ENCODE peak calls at places on chromosomes 5 and 9, in seven cellular contexts. One of them, this sample, is unnamed.

GRCh38 chr9:79408617-79409016 is 163.1 kb upstream of the TLE4 start:
- DNase-seq in kidney tubule cell: peak
- DNase-seq in natural killer cell treated with Interleukin-12 subunit alpha and Interleukin-12 subunit beta and Interleukin-15 and Interleukin-18, amount 100 ng/mL, for 72 hours: no peak
- DNase-seq in H7: no peak
- DNase-seq in stimulated activated CD4-positive, alpha-beta T cell treated with anti-CD3 and anti-CD28 coated beads, Interleukin-12 subunit alpha, Interleukin-12 subunit beta, amount 100 ng/mL, for 4 hours: no peak
- DNase-seq in posterior vena cava: no peak
- DNase-seq in cardiac muscle cell: no peak
- DNase-seq in this sample: no peak

GRCh38 chr9:127977877-127978647 is 2.7 kb downstream of the EEIG1 start:
- DNase-seq in kidney tubule cell: peak
- DNase-seq in natural killer cell treated with Interleukin-12 subunit alpha and Interleukin-12 subunit beta and Interleukin-15 and Interleukin-18, amount 100 ng/mL, for 72 hours: no peak
- DNase-seq in H7: peak
- DNase-seq in stimulated activated CD4-positive, alpha-beta T cell treated with anti-CD3 and anti-CD28 coated beads, Interleukin-12 subunit alpha, Interleukin-12 subunit beta, amount 100 ng/mL, for 4 hours: no peak
- DNase-seq in posterior vena cava: peak
- DNase-seq in cardiac muscle cell: peak
- DNase-seq in this sample: no peak

GRCh38 chr9:129998491-129999122 is 44.4 kb downstream of the FNBP1 start:
- DNase-seq in kidney tubule cell: no peak
- DNase-seq in natural killer cell treated with Interleukin-12 subunit alpha and Interleukin-12 subunit beta and Interleukin-15 and Interleukin-18, amount 100 ng/mL, for 72 hours: no peak
- DNase-seq in H7: no peak
- DNase-seq in stimulated activated CD4-positive, alpha-beta T cell treated with anti-CD3 and anti-CD28 coated beads, Interleukin-12 subunit alpha, Interleukin-12 subunit beta, amount 100 ng/mL, for 4 hours: no peak
- DNase-seq in posterior vena cava: no peak
- DNase-seq in cardiac muscle cell: no peak
- DNase-seq in this sample: no peak

GRCh38 chr5:145509336-145510150 is 325.6 kb downstream of the PRELID2 start:
- DNase-seq in kidney tubule cell: peak
- DNase-seq in natural killer cell treated with Interleukin-12 subunit alpha and Interleukin-12 subunit beta and Interleukin-15 and Interleukin-18, amount 100 ng/mL, for 72 hours: no peak
- DNase-seq in H7: no peak
- DNase-seq in stimulated activated CD4-positive, alpha-beta T cell treated with anti-CD3 and anti-CD28 coated beads, Interleukin-12 subunit alpha, Interleukin-12 subunit beta, amount 100 ng/mL, for 4 hours: no peak
- DNase-seq in posterior vena cava: no peak
- DNase-seq in cardiac muscle cell: no peak
- DNase-seq in this sample: peak

GRCh38 chr5:45725537-45725936 is 29.4 kb upstream of the HCN1 start:
- DNase-seq in kidney tubule cell: no peak
- DNase-seq in natural killer cell treated with Interleukin-12 subunit alpha and Interleukin-12 subunit beta and Interleukin-15 and Interleukin-18, amount 100 ng/mL, for 72 hours: no peak
- DNase-seq in H7: no peak
- DNase-seq in stimulated activated CD4-positive, alpha-beta T cell treated with anti-CD3 and anti-CD28 coated beads, Interleukin-12 subunit alpha, Interleukin-12 subunit beta, amount 100 ng/mL, for 4 hours: no peak
- DNase-seq in posterior vena cava: no peak
- DNase-seq in cardiac muscle cell: no peak
- DNase-seq in this sample: no peak

GRCh38 chr9:136975624-136976023 is 1.7 kb upstream of the PTGDS start:
- DNase-seq in kidney tubule cell: no peak
- DNase-seq in natural killer cell treated with Interleukin-12 subunit alpha and Interleukin-12 subunit beta and Interleukin-15 and Interleukin-18, amount 100 ng/mL, for 72 hours: no peak
- DNase-seq in H7: peak
- DNase-seq in stimulated activated CD4-positive, alpha-beta T cell treated with anti-CD3 and anti-CD28 coated beads, Interleukin-12 subunit alpha, Interleukin-12 subunit beta, amount 100 ng/mL, for 4 hours: peak
- DNase-seq in posterior vena cava: peak
- DNase-seq in cardiac muscle cell: peak
- DNase-seq in this sample: no peak

GRCh38 chr5:90658620-90659019 is 100.0 kb downstream of the ADGRV1 start:
- DNase-seq in kidney tubule cell: no peak
- DNase-seq in natural killer cell treated with Interleukin-12 subunit alpha and Interleukin-12 subunit beta and Interleukin-15 and Interleukin-18, amount 100 ng/mL, for 72 hours: no peak
- DNase-seq in H7: no peak
- DNase-seq in stimulated activated CD4-positive, alpha-beta T cell treated with anti-CD3 and anti-CD28 coated beads, Interleukin-12 subunit alpha, Interleukin-12 subunit beta, amount 100 ng/mL, for 4 hours: no peak
- DNase-seq in posterior vena cava: no peak
- DNase-seq in cardiac muscle cell: no peak
- DNase-seq in this sample: no peak

GRCh38 chr5:171272996-171273970 is 35.8 kb upstream of the TLX3 start:
- DNase-seq in kidney tubule cell: peak
- DNase-seq in natural killer cell treated with Interleukin-12 subunit alpha and Interleukin-12 subunit beta and Interleukin-15 and Interleukin-18, amount 100 ng/mL, for 72 hours: no peak
- DNase-seq in H7: peak
- DNase-seq in stimulated activated CD4-positive, alpha-beta T cell treated with anti-CD3 and anti-CD28 coated beads, Interleukin-12 subunit alpha, Interleukin-12 subunit beta, amount 100 ng/mL, for 4 hours: no peak
- DNase-seq in posterior vena cava: no peak
- DNase-seq in cardiac muscle cell: peak
- DNase-seq in this sample: peak

GRCh38 chr9:109859447-109859846 is 79.4 kb downstream of the PALM2AKAP2 start:
- DNase-seq in kidney tubule cell: no peak
- DNase-seq in natural killer cell treated with Interleukin-12 subunit alpha and Interleukin-12 subunit beta and Interleukin-15 and Interleukin-18, amount 100 ng/mL, for 72 hours: no peak
- DNase-seq in H7: no peak
- DNase-seq in stimulated activated CD4-positive, alpha-beta T cell treated with anti-CD3 and anti-CD28 coated beads, Interleukin-12 subunit alpha, Interleukin-12 subunit beta, amount 100 ng/mL, for 4 hours: no peak
- DNase-seq in posterior vena cava: no peak
- DNase-seq in cardiac muscle cell: no peak
- DNase-seq in this sample: no peak

GRCh38 chr5:34832568-34832967 is 6.4 kb upstream of the TTC23L start:
- DNase-seq in kidney tubule cell: no peak
- DNase-seq in natural killer cell treated with Interleukin-12 subunit alpha and Interleukin-12 subunit beta and Interleukin-15 and Interleukin-18, amount 100 ng/mL, for 72 hours: no peak
- DNase-seq in H7: no peak
- DNase-seq in stimulated activated CD4-positive, alpha-beta T cell treated with anti-CD3 and anti-CD28 coated beads, Interleukin-12 subunit alpha, Interleukin-12 subunit beta, amount 100 ng/mL, for 4 hours: no peak
- DNase-seq in posterior vena cava: no peak
- DNase-seq in cardiac muscle cell: no peak
- DNase-seq in this sample: no peak

GRCh38 chr5:102921341-102922047 is 166.4 kb downstream of the PAM start:
- DNase-seq in kidney tubule cell: no peak
- DNase-seq in natural killer cell treated with Interleukin-12 subunit alpha and Interleukin-12 subunit beta and Interleukin-15 and Interleukin-18, amount 100 ng/mL, for 72 hours: no peak
- DNase-seq in H7: no peak
- DNase-seq in stimulated activated CD4-positive, alpha-beta T cell treated with anti-CD3 and anti-CD28 coated beads, Interleukin-12 subunit alpha, Interleukin-12 subunit beta, amount 100 ng/mL, for 4 hours: no peak
- DNase-seq in posterior vena cava: no peak
- DNase-seq in cardiac muscle cell: no peak
- DNase-seq in this sample: no peak

GRCh38 chr9:112586600-112587155 is 100.1 kb downstream of the KIAA1958 start:
- DNase-seq in kidney tubule cell: no peak
- DNase-seq in natural killer cell treated with Interleukin-12 subunit alpha and Interleukin-12 subunit beta and Interleukin-15 and Interleukin-18, amount 100 ng/mL, for 72 hours: no peak
- DNase-seq in H7: no peak
- DNase-seq in stimulated activated CD4-positive, alpha-beta T cell treated with anti-CD3 and anti-CD28 coated beads, Interleukin-12 subunit alpha, Interleukin-12 subunit beta, amount 100 ng/mL, for 4 hours: no peak
- DNase-seq in posterior vena cava: no peak
- DNase-seq in cardiac muscle cell: no peak
- DNase-seq in this sample: no peak